ENCODE peak calls at places on chromosomes 11 and 22, in five cellular contexts. One of them, this sample, is unnamed. For H3K4me1, the result is how much of the 10 kb centered on the place peaks cover.

GRCh38 chr11:2999464-2999998 is 7.4 kb upstream of the NAP1L4 start:
- DNase-seq in upper lobe of right lung: peak
- DNase-seq in CD8-positive, alpha-beta T cell: no peak
- DNase-seq in kidney: no peak
- DNase-seq in PC-9: no peak
- DNase-seq in this sample: no peak

GRCh38 chr11:15923169-15923568 is 433.2 kb downstream of the SOX6 start:
- DNase-seq in PC-9: no peak
- DNase-seq in CD8-positive, alpha-beta T cell: no peak
- DNase-seq in upper lobe of right lung: no peak
- DNase-seq in kidney: no peak
- DNase-seq in this sample: no peak

GRCh38 chr11:39304586-39304985 is 2154.9 kb downstream of the LRRC4C start:
- DNase-seq in upper lobe of right lung: no peak
- DNase-seq in CD8-positive, alpha-beta T cell: no peak
- DNase-seq in kidney: no peak
- DNase-seq in PC-9: no peak
- DNase-seq in this sample: no peak

GRCh38 chr22:29912605-29913398 is 29.8 kb downstream of the MTMR3 start:
- DNase-seq in PC-9: no peak
- DNase-seq in upper lobe of right lung: no peak
- DNase-seq in CD8-positive, alpha-beta T cell: no peak
- DNase-seq in kidney: no peak
- DNase-seq in this sample: no peak

GRCh38 chr11:75453916-75454655 is 21.1 kb upstream of the KLHL35 start:
- DNase-seq in PC-9: no peak
- DNase-seq in upper lobe of right lung: no peak
- DNase-seq in CD8-positive, alpha-beta T cell: no peak
- DNase-seq in kidney: no peak
- DNase-seq in this sample: no peak

GRCh38 chr11:65934014-65934413 is 11.3 kb upstream of the TSGA10IP start:
- DNase-seq in upper lobe of right lung: no peak
- DNase-seq in kidney: no peak
- DNase-seq in PC-9: no peak
- DNase-seq in CD8-positive, alpha-beta T cell: no peak
- DNase-seq in this sample: no peak

GRCh38 chr22:45503816-45504702 is 1.4 kb downstream of the FBLN1 start:
- DNase-seq in kidney: peak
- DNase-seq in CD8-positive, alpha-beta T cell: no peak
- DNase-seq in upper lobe of right lung: no peak
- DNase-seq in PC-9: peak
- DNase-seq in this sample: peak

GRCh38 chr22:30104501-30105156 is 24.4 kb downstream of the HORMAD2 start:
- DNase-seq in upper lobe of right lung: no peak
- DNase-seq in kidney: no peak
- DNase-seq in PC-9: no peak
- DNase-seq in CD8-positive, alpha-beta T cell: no peak
- DNase-seq in this sample: no peak

GRCh38 chr11:119372260-119373058 is 9.0 kb downstream of the USP2 start:
- DNase-seq in upper lobe of right lung: peak
- DNase-seq in PC-9: no peak
- DNase-seq in CD8-positive, alpha-beta T cell: no peak
- DNase-seq in kidney: peak
- DNase-seq in this sample: no peak

GRCh38 chr11:2521681-2522630 is 77.1 kb downstream of the KCNQ1 start:
- DNase-seq in PC-9: no peak
- DNase-seq in kidney: peak
- DNase-seq in upper lobe of right lung: peak
- DNase-seq in CD8-positive, alpha-beta T cell: no peak
- DNase-seq in this sample: peak

GRCh38 chr22:45502215-45503070 is at the start of gene FBLN1:
- DNase-seq in upper lobe of right lung: no peak
- DNase-seq in kidney: peak
- DNase-seq in CD8-positive, alpha-beta T cell: no peak
- DNase-seq in PC-9: peak
- DNase-seq in this sample: peak

GRCh38 chr11:45556851-45557707 is 108.3 kb downstream of the CHST1 start:
- DNase-seq in kidney: no peak
- DNase-seq in PC-9: no peak
- DNase-seq in CD8-positive, alpha-beta T cell: no peak
- DNase-seq in upper lobe of right lung: no peak
- DNase-seq in this sample: no peak

GRCh38 chr11:83159901-83160865 is 3.3 kb downstream of the PCF11 start:
- DNase-seq in CD8-positive, alpha-beta T cell: no peak
- DNase-seq in upper lobe of right lung: no peak
- DNase-seq in PC-9: peak
- DNase-seq in kidney: no peak
- DNase-seq in this sample: no peak

GRCh38 chr11:47552086-47552580 is 799 bp downstream of the CELF1 start:
- DNase-seq in CD8-positive, alpha-beta T cell: no peak
- DNase-seq in PC-9: peak
- DNase-seq in kidney: peak
- DNase-seq in upper lobe of right lung: peak
- DNase-seq in this sample: no peak

GRCh38 chr11:9089636-9090035 is 1.8 kb downstream of the SCUBE2 start:
- DNase-seq in kidney: no peak
- DNase-seq in CD8-positive, alpha-beta T cell: no peak
- DNase-seq in PC-9: no peak
- DNase-seq in upper lobe of right lung: no peak
- DNase-seq in this sample: no peak

GRCh38 chr11:79290766-79291165 is 150.1 kb downstream of the TENM4 start:
- DNase-seq in upper lobe of right lung: no peak
- DNase-seq in PC-9: no peak
- DNase-seq in kidney: no peak
- DNase-seq in CD8-positive, alpha-beta T cell: no peak
- DNase-seq in this sample: no peak

GRCh38 chr11:88246680-88247079 is 71.4 kb upstream of the RAB38 start:
- DNase-seq in kidney: no peak
- DNase-seq in upper lobe of right lung: no peak
- DNase-seq in CD8-positive, alpha-beta T cell: no peak
- DNase-seq in PC-9: no peak
- DNase-seq in this sample: no peak

GRCh38 chr22:41050873-41051272 is 41.5 kb upstream of the EP300 start:
- DNase-seq in PC-9: no peak
- DNase-seq in upper lobe of right lung: no peak
- DNase-seq in CD8-positive, alpha-beta T cell: no peak
- DNase-seq in kidney: no peak
- DNase-seq in this sample: no peak

GRCh38 chr11:116061322-116061721 is 557.1 kb upstream of the CADM1 start:
- DNase-seq in CD8-positive, alpha-beta T cell: no peak
- DNase-seq in upper lobe of right lung: no peak
- DNase-seq in kidney: no peak
- DNase-seq in PC-9: no peak
- DNase-seq in this sample: no peak

GRCh38 chr22:46462726-46463371 is 74.6 kb downstream of the CELSR1 start:
- DNase-seq in upper lobe of right lung: no peak
- DNase-seq in PC-9: peak
- DNase-seq in CD8-positive, alpha-beta T cell: no peak
- DNase-seq in kidney: no peak
- DNase-seq in this sample: no peak

GRCh38 chr11:112844530-112844929 is 116.7 kb upstream of the NCAM1 start:
- DNase-seq in kidney: no peak
- DNase-seq in CD8-positive, alpha-beta T cell: no peak
- DNase-seq in PC-9: no peak
- DNase-seq in upper lobe of right lung: no peak
- DNase-seq in this sample: no peak

GRCh38 chr22:45804986-45805325 is 133.3 kb downstream of the ATXN10 start:
- DNase-seq in upper lobe of right lung: no peak
- DNase-seq in kidney: no peak
- DNase-seq in PC-9: peak
- DNase-seq in CD8-positive, alpha-beta T cell: no peak
- DNase-seq in this sample: no peak

GRCh38 chr11:797300-798092 is 585 bp downstream of the SLC25A22 start:
- DNase-seq in CD8-positive, alpha-beta T cell: peak
- DNase-seq in kidney: peak
- DNase-seq in upper lobe of right lung: peak
- DNase-seq in PC-9: peak
- DNase-seq in this sample: peak

GRCh38 chr11:126748097-126748756 is 252.3 kb downstream of the KIRREL3 start:
- DNase-seq in CD8-positive, alpha-beta T cell: no peak
- DNase-seq in PC-9: no peak
- DNase-seq in kidney: no peak
- DNase-seq in upper lobe of right lung: peak
- DNase-seq in this sample: peak

GRCh38 chr11:11346249-11346648 is 6.8 kb downstream of the CSNK2A3 start:
- DNase-seq in PC-9: no peak
- DNase-seq in CD8-positive, alpha-beta T cell: no peak
- DNase-seq in kidney: no peak
- DNase-seq in upper lobe of right lung: no peak
- DNase-seq in this sample: no peak

GRCh38 chr22:41847300-41847699 is 14.4 kb downstream of the SREBF2 start:
- DNase-seq in upper lobe of right lung: no peak
- DNase-seq in kidney: no peak
- DNase-seq in CD8-positive, alpha-beta T cell: no peak
- DNase-seq in PC-9: no peak
- DNase-seq in this sample: no peak

GRCh38 chr11:120400564-120401364 is 64.6 kb downstream of the ARHGEF12 start:
- DNase-seq in upper lobe of right lung: no peak
- DNase-seq in CD8-positive, alpha-beta T cell: no peak
- DNase-seq in PC-9: peak
- DNase-seq in kidney: no peak
- DNase-seq in this sample: no peak

GRCh38 chr22:43275545-43275981 is 67.6 kb downstream of the SCUBE1 start:
- DNase-seq in CD8-positive, alpha-beta T cell: no peak
- DNase-seq in upper lobe of right lung: no peak
- DNase-seq in kidney: no peak
- DNase-seq in PC-9: peak
- DNase-seq in this sample: no peak

GRCh38 chr22:38756631-38757463 is 1.0 kb upstream of the SUN2 start:
- DNase-seq in CD8-positive, alpha-beta T cell: no peak
- DNase-seq in kidney: peak
- DNase-seq in PC-9: no peak
- DNase-seq in upper lobe of right lung: peak
- DNase-seq in this sample: peak

GRCh38 chr11:2240834-2241233 is 29.6 kb downstream of the ASCL2 start:
- DNase-seq in PC-9: no peak
- DNase-seq in CD8-positive, alpha-beta T cell: no peak
- DNase-seq in upper lobe of right lung: no peak
- DNase-seq in kidney: no peak
- DNase-seq in this sample: no peak

GRCh38 chr22:38347944-38348750 is 30.9 kb upstream of the CSNK1E start:
- DNase-seq in CD8-positive, alpha-beta T cell: no peak
- DNase-seq in PC-9: peak
- DNase-seq in kidney: peak
- DNase-seq in upper lobe of right lung: peak
- DNase-seq in this sample: no peak

GRCh38 chr11:94933225-94934130 is 39.9 kb downstream of the CWC15 start:
- DNase-seq in upper lobe of right lung: no peak
- DNase-seq in PC-9: peak
- DNase-seq in CD8-positive, alpha-beta T cell: no peak
- DNase-seq in kidney: no peak
- DNase-seq in this sample: no peak

GRCh38 chr11:118142081-118142480 is 10.5 kb downstream of the SCN4B start:
- DNase-seq in upper lobe of right lung: peak
- DNase-seq in CD8-positive, alpha-beta T cell: no peak
- DNase-seq in PC-9: peak
- DNase-seq in kidney: no peak
- DNase-seq in this sample: no peak

GRCh38 chr11:2206291-2206690 is 34.7 kb upstream of the TH start:
- DNase-seq in CD8-positive, alpha-beta T cell: no peak
- DNase-seq in PC-9: no peak
- DNase-seq in kidney: peak
- DNase-seq in upper lobe of right lung: no peak
- DNase-seq in this sample: no peak

GRCh38 chr22:40966683-40967082 is 15.5 kb downstream of the RBX1 start:
- DNase-seq in PC-9: no peak
- DNase-seq in CD8-positive, alpha-beta T cell: no peak
- DNase-seq in upper lobe of right lung: no peak
- DNase-seq in kidney: no peak
- DNase-seq in this sample: peak

DNA sequence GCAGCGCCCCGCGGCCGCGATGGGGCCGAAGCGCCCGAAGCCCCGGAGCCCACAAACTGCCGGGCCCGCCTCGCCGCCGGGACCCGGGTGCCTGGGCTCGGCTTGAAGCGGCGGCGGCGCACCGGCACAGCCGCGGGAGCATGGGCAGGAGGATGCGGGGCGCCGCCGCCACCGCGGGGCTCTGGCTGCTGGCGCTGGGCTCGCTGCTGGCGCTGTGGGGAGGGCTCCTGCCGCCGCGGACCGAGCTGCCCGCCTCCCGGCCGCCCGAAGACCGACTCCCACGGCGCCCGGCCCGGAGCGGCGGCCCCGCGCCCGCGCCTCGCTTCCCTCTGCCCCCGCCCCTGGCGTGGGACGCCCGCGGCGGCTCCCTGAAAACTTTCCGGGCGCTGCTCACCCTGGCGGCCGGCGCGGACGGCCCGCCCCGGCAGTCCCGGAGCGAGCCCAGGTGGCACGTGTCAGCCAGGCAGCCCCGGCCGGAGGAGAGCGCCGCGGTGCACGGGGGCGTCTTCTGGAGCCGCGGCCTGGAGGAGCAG is 303 bp downstream of the FJX1 start:
- DNase-seq in kidney: no peak
- DNase-seq in PC-9: peak
- DNase-seq in upper lobe of right lung: peak
- DNase-seq in CD8-positive, alpha-beta T cell: no peak
- DNase-seq in this sample: peak
- H3K27ac ChIP-seq in kidney: no peak
- H3K27ac ChIP-seq in PC-9: peak
- H3K27ac ChIP-seq in upper lobe of right lung: peak
- H3K27ac ChIP-seq in CD8-positive, alpha-beta T cell: no peak
- H3K27ac ChIP-seq in this sample: peak

GRCh38 chr11:68933605-68934320 is 30.1 kb downstream of the IGHMBP2 start:
- DNase-seq in PC-9: no peak
- DNase-seq in CD8-positive, alpha-beta T cell: no peak
- DNase-seq in kidney: peak
- DNase-seq in upper lobe of right lung: no peak
- DNase-seq in this sample: no peak
- TF ChIP-seq CTCF in PC-9: no peak
- TF ChIP-seq CTCF in CD8-positive, alpha-beta T cell: no peak
- TF ChIP-seq CTCF in kidney: no peak
- TF ChIP-seq CTCF in upper lobe of right lung: no peak
- TF ChIP-seq CTCF in this sample: no peak

GRCh38 chr22:24406322-24407277 is 20.8 kb upstream of the ADORA2A start:
- DNase-seq in CD8-positive, alpha-beta T cell: no peak
- DNase-seq in kidney: no peak
- DNase-seq in PC-9: no peak
- DNase-seq in upper lobe of right lung: no peak
- DNase-seq in this sample: no peak

GRCh38 chr22:24405631-24406321 is 21.6 kb upstream of the ADORA2A start:
- DNase-seq in CD8-positive, alpha-beta T cell: no peak
- DNase-seq in PC-9: no peak
- DNase-seq in kidney: no peak
- DNase-seq in upper lobe of right lung: no peak
- DNase-seq in this sample: no peak

GRCh38 chr22:24402460-24403192 is 24.8 kb upstream of the ADORA2A start:
- DNase-seq in upper lobe of right lung: no peak
- DNase-seq in kidney: peak
- DNase-seq in CD8-positive, alpha-beta T cell: no peak
- DNase-seq in PC-9: peak
- DNase-seq in this sample: no peak

GRCh38 chr22:24407278-24407665 is 20.1 kb upstream of the ADORA2A start:
- DNase-seq in CD8-positive, alpha-beta T cell: no peak
- DNase-seq in kidney: peak
- DNase-seq in upper lobe of right lung: no peak
- DNase-seq in PC-9: no peak
- DNase-seq in this sample: no peak

GRCh38 chr22:24404561-24405275 is 22.7 kb upstream of the ADORA2A start:
- DNase-seq in upper lobe of right lung: no peak
- DNase-seq in PC-9: no peak
- DNase-seq in kidney: no peak
- DNase-seq in CD8-positive, alpha-beta T cell: no peak
- DNase-seq in this sample: no peak
- H3K4me1 ChIP-seq in upper lobe of right lung: under half
- H3K4me1 ChIP-seq in PC-9: under half
- H3K4me1 ChIP-seq in kidney: under half
- H3K4me1 ChIP-seq in CD8-positive, alpha-beta T cell: under half
- H3K4me1 ChIP-seq in this sample: half or more

GRCh38 chr22:24232124-24232523 is 12.8 kb downstream of the GGT5 start:
- DNase-seq in upper lobe of right lung: no peak
- DNase-seq in CD8-positive, alpha-beta T cell: no peak
- DNase-seq in kidney: peak
- DNase-seq in PC-9: no peak
- DNase-seq in this sample: no peak
- H3K27ac ChIP-seq in upper lobe of right lung: no peak
- H3K27ac ChIP-seq in CD8-positive, alpha-beta T cell: no peak
- H3K27ac ChIP-seq in kidney: no peak
- H3K27ac ChIP-seq in PC-9: no peak
- H3K27ac ChIP-seq in this sample: no peak

This sample was measured in lower lobe of right lung.